ENCODE peak calls at places on chromosomes 5 and 9, in five cellular contexts. One of them, this sample, is unnamed. For H3K4me1 and H3K36me3, the result is how much of the 10 kb centered on the place peaks cover.

GRCh38 chr9:105676351-105676923 is 14.2 kb downstream of the TAL2 start:
- DNase-seq in effector memory CD4-positive, alpha-beta T cell: no peak
- DNase-seq in gastrocnemius medialis: no peak
- DNase-seq in stomach: no peak
- DNase-seq in thyroid gland: no peak
- DNase-seq in this sample: no peak

GRCh38 chr5:80238778-80239679 is 16.8 kb downstream of the SERINC5 start:
- DNase-seq in gastrocnemius medialis: peak
- DNase-seq in effector memory CD4-positive, alpha-beta T cell: no peak
- DNase-seq in thyroid gland: peak
- DNase-seq in stomach: peak
- DNase-seq in this sample: no peak

GRCh38 chr5:129670944-129671343 is 77.0 kb upstream of the MINAR2 start:
- DNase-seq in gastrocnemius medialis: no peak
- DNase-seq in effector memory CD4-positive, alpha-beta T cell: no peak
- DNase-seq in stomach: no peak
- DNase-seq in thyroid gland: no peak
- DNase-seq in this sample: no peak

GRCh38 chr5:23412011-23412410 is 95.4 kb upstream of the PRDM9 start:
- DNase-seq in effector memory CD4-positive, alpha-beta T cell: no peak
- DNase-seq in gastrocnemius medialis: no peak
- DNase-seq in thyroid gland: no peak
- DNase-seq in stomach: no peak
- DNase-seq in this sample: no peak

GRCh38 chr9:124502711-124503702 is 4.2 kb downstream of the NR5A1 start:
- DNase-seq in gastrocnemius medialis: no peak
- DNase-seq in stomach: no peak
- DNase-seq in thyroid gland: peak
- DNase-seq in effector memory CD4-positive, alpha-beta T cell: no peak
- DNase-seq in this sample: no peak

GRCh38 chr5:62431735-62432617 is 19.4 kb downstream of the IPO11 start:
- DNase-seq in gastrocnemius medialis: peak
- DNase-seq in thyroid gland: peak
- DNase-seq in effector memory CD4-positive, alpha-beta T cell: no peak
- DNase-seq in stomach: peak
- DNase-seq in this sample: no peak

GRCh38 chr9:84597131-84597530 is 72.4 kb upstream of the NTRK2 start:
- DNase-seq in thyroid gland: no peak
- DNase-seq in gastrocnemius medialis: no peak
- DNase-seq in effector memory CD4-positive, alpha-beta T cell: no peak
- DNase-seq in stomach: no peak
- DNase-seq in this sample: no peak

GRCh38 chr9:95107001-95107749 is 210.3 kb downstream of the FANCC start:
- DNase-seq in stomach: no peak
- DNase-seq in thyroid gland: peak
- DNase-seq in gastrocnemius medialis: no peak
- DNase-seq in effector memory CD4-positive, alpha-beta T cell: no peak
- DNase-seq in this sample: no peak

GRCh38 chr9:2354216-2354615 is 267.4 kb upstream of the VLDLR start:
- DNase-seq in effector memory CD4-positive, alpha-beta T cell: no peak
- DNase-seq in gastrocnemius medialis: no peak
- DNase-seq in thyroid gland: no peak
- DNase-seq in stomach: no peak
- DNase-seq in this sample: no peak

GRCh38 chr5:83844320-83845068 is 123.8 kb upstream of the HAPLN1 start:
- DNase-seq in effector memory CD4-positive, alpha-beta T cell: no peak
- DNase-seq in gastrocnemius medialis: no peak
- DNase-seq in thyroid gland: no peak
- DNase-seq in stomach: no peak
- DNase-seq in this sample: peak

GRCh38 chr5:111948517-111948916 is 191.5 kb upstream of the NREP start:
- DNase-seq in gastrocnemius medialis: no peak
- DNase-seq in effector memory CD4-positive, alpha-beta T cell: no peak
- DNase-seq in thyroid gland: no peak
- DNase-seq in stomach: no peak
- DNase-seq in this sample: no peak

GRCh38 chr9:134371731-134372130 is 45.5 kb downstream of the RXRA start:
- DNase-seq in thyroid gland: no peak
- DNase-seq in stomach: peak
- DNase-seq in gastrocnemius medialis: peak
- DNase-seq in effector memory CD4-positive, alpha-beta T cell: no peak
- DNase-seq in this sample: no peak

GRCh38 chr9:121700831-121701419 is 49.5 kb downstream of the DAB2IP start:
- DNase-seq in gastrocnemius medialis: no peak
- DNase-seq in effector memory CD4-positive, alpha-beta T cell: no peak
- DNase-seq in thyroid gland: peak
- DNase-seq in stomach: no peak
- DNase-seq in this sample: no peak

GRCh38 chr9:121703014-121703734 is 51.7 kb downstream of the DAB2IP start:
- DNase-seq in stomach: no peak
- DNase-seq in effector memory CD4-positive, alpha-beta T cell: no peak
- DNase-seq in thyroid gland: no peak
- DNase-seq in gastrocnemius medialis: no peak
- DNase-seq in this sample: no peak

GRCh38 chr9:121701736-121702261 is 50.4 kb downstream of the DAB2IP start:
- DNase-seq in thyroid gland: no peak
- DNase-seq in gastrocnemius medialis: no peak
- DNase-seq in stomach: no peak
- DNase-seq in effector memory CD4-positive, alpha-beta T cell: no peak
- DNase-seq in this sample: no peak

GRCh38 chr9:121706149-121706548 is 54.7 kb downstream of the DAB2IP start:
- DNase-seq in stomach: no peak
- DNase-seq in thyroid gland: no peak
- DNase-seq in effector memory CD4-positive, alpha-beta T cell: no peak
- DNase-seq in gastrocnemius medialis: no peak
- DNase-seq in this sample: no peak

GRCh38 chr9:121704281-121704680 is 52.8 kb downstream of the DAB2IP start:
- DNase-seq in thyroid gland: no peak
- DNase-seq in stomach: no peak
- DNase-seq in effector memory CD4-positive, alpha-beta T cell: no peak
- DNase-seq in gastrocnemius medialis: no peak
- DNase-seq in this sample: no peak
- H3K27ac ChIP-seq in thyroid gland: no peak
- H3K27ac ChIP-seq in stomach: no peak
- H3K27ac ChIP-seq in effector memory CD4-positive, alpha-beta T cell: no peak
- H3K27ac ChIP-seq in gastrocnemius medialis: no peak
- H3K27ac ChIP-seq in this sample: no peak

DNA sequence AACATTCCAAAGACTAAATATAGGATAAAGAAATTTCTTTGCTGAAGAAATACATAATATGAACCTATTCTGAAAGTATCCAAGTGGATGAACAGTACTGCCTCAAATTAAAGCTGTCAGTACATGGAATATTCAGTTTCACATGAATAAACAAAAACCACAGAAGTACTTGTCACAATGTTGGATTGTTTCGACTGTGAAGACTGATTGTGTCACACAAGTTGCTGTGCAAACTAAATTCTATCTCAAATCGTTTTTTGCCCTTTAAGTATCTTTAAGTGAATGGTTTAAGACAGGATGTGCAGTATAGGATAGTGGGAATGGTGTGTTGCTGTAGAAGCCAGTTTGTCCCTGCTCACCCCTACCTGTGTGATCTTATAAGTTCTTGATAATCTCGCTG is 137.4 kb upstream of the OTULINL start:
- DNase-seq in effector memory CD4-positive, alpha-beta T cell: no peak
- DNase-seq in stomach: no peak
- DNase-seq in gastrocnemius medialis: no peak
- DNase-seq in thyroid gland: no peak
- DNase-seq in this sample: no peak
- H3K4me1 ChIP-seq in effector memory CD4-positive, alpha-beta T cell: under half
- H3K4me1 ChIP-seq in stomach: half or more
- H3K4me1 ChIP-seq in gastrocnemius medialis: under half
- H3K4me1 ChIP-seq in thyroid gland: under half
- H3K4me1 ChIP-seq in this sample: under half

DNA sequence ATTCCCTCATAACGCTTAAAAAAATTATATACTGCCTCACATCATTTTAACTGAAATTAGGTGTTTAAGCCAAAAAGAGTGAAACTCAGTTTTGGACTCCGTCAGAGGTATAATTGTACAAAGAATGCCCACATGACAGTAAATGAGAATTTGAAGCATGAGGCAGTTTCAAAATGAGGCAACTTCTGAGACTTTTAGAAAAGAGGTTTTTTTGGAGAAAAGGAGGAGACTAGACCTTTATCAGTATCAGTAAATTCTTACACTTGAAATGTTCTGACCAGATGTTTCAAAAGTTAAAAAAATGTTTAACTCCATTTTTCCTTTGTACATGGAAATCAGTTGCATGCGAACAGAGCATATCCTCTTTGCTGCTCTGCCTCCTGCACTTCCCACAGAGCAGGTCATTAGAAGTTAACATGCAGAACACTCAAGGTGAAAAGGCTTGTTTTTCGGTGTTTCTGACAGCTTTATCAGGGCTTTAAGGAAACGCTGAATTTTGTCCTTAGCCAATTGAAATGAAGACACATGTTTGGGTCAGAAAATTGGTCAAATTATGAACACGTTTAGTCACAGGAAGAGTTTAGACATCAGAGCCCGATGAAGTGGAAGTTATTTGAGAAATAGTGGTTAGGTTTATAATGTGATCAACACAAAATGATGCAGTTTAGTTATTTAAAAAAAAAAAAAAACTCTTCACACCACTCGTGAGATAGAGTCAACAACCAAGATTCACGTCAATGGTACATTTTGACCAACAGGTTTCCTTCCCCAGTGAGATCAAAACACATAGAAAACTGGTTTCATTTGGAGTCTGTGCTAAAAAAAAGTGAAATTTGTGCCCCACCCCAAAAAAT is 59.5 kb downstream of the PIK3R1 start:
- DNase-seq in gastrocnemius medialis: no peak
- DNase-seq in stomach: no peak
- DNase-seq in effector memory CD4-positive, alpha-beta T cell: no peak
- DNase-seq in thyroid gland: no peak
- DNase-seq in this sample: no peak
- H3K36me3 ChIP-seq in gastrocnemius medialis: under half
- H3K36me3 ChIP-seq in stomach: half or more
- H3K36me3 ChIP-seq in effector memory CD4-positive, alpha-beta T cell: under half
- H3K36me3 ChIP-seq in thyroid gland: under half
- H3K36me3 ChIP-seq in this sample: under half

GRCh38 chr9:71741841-71742648 is 26.3 kb downstream of the CEMIP2 start:
- DNase-seq in gastrocnemius medialis: no peak
- DNase-seq in thyroid gland: no peak
- DNase-seq in effector memory CD4-positive, alpha-beta T cell: no peak
- DNase-seq in stomach: peak
- DNase-seq in this sample: no peak
- H3K27ac ChIP-seq in gastrocnemius medialis: no peak
- H3K27ac ChIP-seq in thyroid gland: no peak
- H3K27ac ChIP-seq in effector memory CD4-positive, alpha-beta T cell: no peak
- H3K27ac ChIP-seq in stomach: peak
- H3K27ac ChIP-seq in this sample: no peak

GRCh38 chr9:93203713-93204469 is 20.0 kb downstream of the WNK2 start:
- DNase-seq in stomach: no peak
- DNase-seq in thyroid gland: no peak
- DNase-seq in effector memory CD4-positive, alpha-beta T cell: no peak
- DNase-seq in gastrocnemius medialis: no peak
- DNase-seq in this sample: no peak
- H3K4me1 ChIP-seq in stomach: half or more
- H3K4me1 ChIP-seq in thyroid gland: under half
- H3K4me1 ChIP-seq in effector memory CD4-positive, alpha-beta T cell: under half
- H3K4me1 ChIP-seq in gastrocnemius medialis: half or more
- H3K4me1 ChIP-seq in this sample: under half